ENCODE peak calls at places on chromosome 14, in five cellular contexts. E, B, D, R and K are unnamed samples.

GRCh38 chr14:95265106-95266094 is 54.3 kb downstream of the CLMN start:
- DNase-seq in E (no peak), B (no peak), D (no peak), R (peak), K (peak)

GRCh38 chr14:21070610-21071224 is 613 bp downstream of the ARHGEF40 start:
- DNase-seq in E (peak), B (no peak), D (peak), R (peak), K (no peak)

GRCh38 chr14:61429316-61429715 is 107.9 kb downstream of the PRKCH start:
- DNase-seq in R (no peak), D (no peak), E (no peak), B (no peak), K (no peak)

GRCh38 chr14:68926236-68926635 is 52.9 kb downstream of the ACTN1 start:
- DNase-seq in D (no peak), B (no peak), E (no peak), R (peak), K (no peak)

GRCh38 chr14:25094171-25094907 is 44.4 kb upstream of the STXBP6 start:
- DNase-seq in R (peak), D (no peak), B (no peak), E (no peak), K (no peak)

GRCh38 chr14:103140316-103141109 is 17.3 kb downstream of the TNFAIP2 start:
- DNase-seq in D (no peak), B (no peak), R (no peak), E (no peak), K (no peak)

GRCh38 chr14:100450049-100450448 is 126.9 kb downstream of the SLC25A47 start:
- DNase-seq in B (no peak), R (no peak), E (no peak), D (no peak), K (no peak)

GRCh38 chr14:23385840-23386657 is 9.2 kb downstream of the CMTM5 start:
- DNase-seq in R (no peak), E (no peak), B (peak), D (no peak), K (no peak)

GRCh38 chr14:74698471-74698870 is 14.4 kb downstream of the AREL1 start:
- DNase-seq in B (no peak), E (no peak), D (no peak), R (no peak), K (no peak)

GRCh38 chr14:74913986-74914573 is 9.0 kb downstream of the RPS6KL1 start:
- DNase-seq in D (peak), R (peak), B (no peak), E (peak), K (no peak)

GRCh38 chr14:103705158-103705523 is 10.1 kb downstream of the XRCC3 start:
- DNase-seq in R (no peak), E (no peak), D (peak), B (no peak), K (no peak)

GRCh38 chr14:100548939-100549338 is 38.3 kb downstream of the BEGAIN start:
- DNase-seq in R (no peak), E (no peak), D (no peak), B (no peak), K (no peak)

GRCh38 chr14:38721822-38722431 is 381.1 kb downstream of the SEC23A start:
- DNase-seq in E (peak), R (peak), D (peak), B (peak), K (no peak)

GRCh38 chr14:32129124-32129523 is 52.0 kb downstream of the ARHGAP5 start:
- DNase-seq in E (no peak), B (no peak), R (peak), D (no peak), K (peak)

GRCh38 chr14:80586116-80586515 is 355.4 kb downstream of the CEP128 start:
- DNase-seq in D (no peak), R (no peak), B (no peak), E (no peak), K (no peak)

GRCh38 chr14:29489911-29490310 is 437.7 kb downstream of the PRKD1 start:
- DNase-seq in D (no peak), E (no peak), B (no peak), R (no peak), K (no peak)

GRCh38 chr14:29486132-29486531 is 441.5 kb downstream of the PRKD1 start:
- DNase-seq in B (no peak), D (no peak), E (no peak), R (peak), K (no peak)
- TF ChIP-seq CTCF in B (no peak), D (no peak), E (no peak), R (no peak), K (no peak)

DNA sequence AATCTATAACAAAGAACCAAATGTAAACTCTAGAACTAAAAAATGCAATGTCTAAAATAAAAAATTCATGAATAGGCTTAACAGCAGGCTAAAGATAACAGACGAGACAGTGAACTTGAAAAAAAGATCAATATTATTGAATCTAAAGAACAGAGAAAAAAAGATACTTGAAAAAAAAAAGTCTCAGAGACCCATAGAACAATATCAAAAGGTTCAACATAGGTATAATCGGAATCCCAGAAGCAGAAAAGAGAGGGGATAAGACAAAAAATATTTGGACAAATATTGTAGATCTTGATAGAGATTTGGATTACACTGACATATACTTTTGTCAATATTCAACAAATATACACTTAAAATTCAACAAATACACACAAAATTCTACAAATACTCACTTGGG is 56.6 kb downstream of the TC2N start:
- DNase-seq in E (no peak), R (no peak), D (no peak), B (no peak), K (no peak)
- TF ChIP-seq CTCF in E (no peak), R (no peak), D (no peak), B (no peak), K (no peak)

GRCh38 chr14:92692822-92693226 is 55.6 kb downstream of the LGMN start:
- DNase-seq in E (peak), D (peak), R (no peak), B (peak), K (no peak)

GRCh38 chr14:92693998-92694780 is 54.2 kb downstream of the LGMN start:
- DNase-seq in E (no peak), R (peak), B (no peak), D (no peak), K (no peak)

GRCh38 chr14:92694807-92695206 is 53.6 kb downstream of the LGMN start:
- DNase-seq in D (no peak), E (no peak), B (no peak), R (no peak), K (no peak)

GRCh38 chr14:92696356-92696755 is 52.1 kb downstream of the LGMN start:
- DNase-seq in E (no peak), R (no peak), D (no peak), B (no peak), K (no peak)

GRCh38 chr14:92695562-92695961 is 52.9 kb downstream of the LGMN start:
- DNase-seq in E (no peak), D (no peak), B (no peak), R (no peak), K (no peak)
- TF ChIP-seq CTCF in E (no peak), D (no peak), B (no peak), R (no peak), K (no peak)

GRCh38 chr14:71382315-71382714 is 475.1 kb downstream of the PCNX1 start:
- DNase-seq in R (no peak), D (no peak), E (no peak), B (no peak), K (no peak)
- TF ChIP-seq CTCF in R (no peak), D (no peak), E (no peak), B (no peak), K (no peak)